ENCODE peak calls at places on chromosomes 12 and 14, in seven cellular contexts. I is cardiac muscle cell, M is NB4, Q is dorsolateral prefrontal cortex, Y is GM23338, R is lung, G is ovary. F is an unnamed sample.
A peak's percentile ranks its signal among the peaks of the same experiment; 100 is the strongest.

GRCh38 chr12:105587237-105587636 is 256.7 kb downstream of the C12orf75 start:
- DNase-seq in I (no peak), M (no peak), Q (no peak), Y (no peak), R (no peak), G (no peak), F (no peak)

GRCh38 chr12:54452628-54453027 is 20.8 kb downstream of the GTSF1 start:
- DNase-seq in I (no peak), M (no peak), Q (no peak), Y (peak; percentile 70), R (no peak), G (no peak), F (no peak)

GRCh38 chr14:89571502-89571901 is 154.5 kb upstream of the FOXN3 start:
- DNase-seq in I (no peak), M (no peak), Q (no peak), Y (no peak), R (no peak), G (no peak), F (no peak)

GRCh38 chr14:54564071-54564798 is 2.7 kb upstream of the SAMD4A start:
- DNase-seq in I (peak; percentile 34), M (peak; percentile 44), Q (no peak), Y (peak; percentile 63), R (no peak), G (no peak), F (peak; percentile 65)

GRCh38 chr12:6996040-6996441 is 22.2 kb downstream of the LPCAT3 start:
- DNase-seq in I (peak; percentile 5), M (no peak), Q (no peak), Y (no peak), R (no peak), G (no peak), F (peak; percentile 76)

GRCh38 chr12:50282581-50283229 is 615 bp downstream of the LIMA1 start:
- DNase-seq in I (no peak), M (peak; percentile 30), Q (no peak), Y (no peak), R (no peak), G (peak; percentile 38), F (peak; percentile 39)

GRCh38 chr12:122980192-122981035 is at the start of gene ARL6IP4:
- DNase-seq in I (peak; percentile 82), M (peak; percentile 90), Q (peak; percentile 36), Y (peak; percentile 79), R (peak; percentile 64), G (peak; percentile 63), F (peak; percentile 51)

GRCh38 chr12:30447061-30447750 is 248.5 kb downstream of the IPO8 start:
- DNase-seq in I (no peak), M (no peak), Q (no peak), Y (no peak), R (no peak), G (no peak), F (peak; percentile 79)

GRCh38 chr14:87049886-87050820 is 942.8 kb downstream of the GALC start:
- DNase-seq in I (peak; percentile 40), M (peak; percentile 34), Q (no peak), Y (peak; percentile 78), R (no peak), G (no peak), F (peak; percentile 45)

GRCh38 chr14:73325630-73326299 is 88.5 kb downstream of the PAPLN start:
- DNase-seq in I (no peak), M (no peak), Q (no peak), Y (peak; percentile 30), R (no peak), G (no peak), F (no peak)

DNA sequence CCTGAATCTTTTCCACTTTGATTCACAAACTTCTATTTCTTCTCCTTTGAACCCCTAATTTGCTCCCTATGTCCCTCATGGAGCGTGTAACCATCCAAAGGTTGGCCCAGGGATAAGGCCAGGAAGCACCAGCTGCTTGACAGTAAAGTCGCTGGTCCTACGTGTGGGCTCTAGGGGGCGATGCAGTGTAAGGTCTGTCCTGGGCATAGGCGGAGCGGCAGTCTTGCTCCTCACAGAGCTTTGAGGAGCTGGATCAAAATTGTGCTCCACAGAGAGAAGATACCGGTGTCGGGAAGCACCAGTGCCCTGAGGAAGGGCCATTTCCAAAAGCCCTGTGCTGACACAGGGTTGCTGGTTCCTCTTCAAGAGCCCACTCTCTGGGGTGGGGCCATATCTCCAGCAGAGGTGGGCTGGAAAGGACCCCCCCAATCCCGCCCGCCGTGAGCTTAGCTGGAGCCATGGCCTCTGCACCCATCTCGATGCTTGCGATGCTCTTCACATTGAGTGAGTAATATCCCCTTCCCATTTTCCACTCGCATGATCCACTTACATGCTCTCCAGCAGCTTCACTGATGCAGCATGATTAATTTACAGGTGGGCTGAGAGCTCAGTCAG is 49.9 kb upstream of the OR4E1 start:
- DNase-seq in I (peak; percentile 81), M (peak; percentile 50), Q (no peak), Y (peak; percentile 96), R (no peak), G (no peak), F (peak; percentile 15)
- TF ChIP-seq CTCF in I (peak; percentile 41), M (peak; percentile 74), Q (no peak), Y (peak; percentile 90), R (no peak), G (no peak), F (peak; percentile 34)

DNA sequence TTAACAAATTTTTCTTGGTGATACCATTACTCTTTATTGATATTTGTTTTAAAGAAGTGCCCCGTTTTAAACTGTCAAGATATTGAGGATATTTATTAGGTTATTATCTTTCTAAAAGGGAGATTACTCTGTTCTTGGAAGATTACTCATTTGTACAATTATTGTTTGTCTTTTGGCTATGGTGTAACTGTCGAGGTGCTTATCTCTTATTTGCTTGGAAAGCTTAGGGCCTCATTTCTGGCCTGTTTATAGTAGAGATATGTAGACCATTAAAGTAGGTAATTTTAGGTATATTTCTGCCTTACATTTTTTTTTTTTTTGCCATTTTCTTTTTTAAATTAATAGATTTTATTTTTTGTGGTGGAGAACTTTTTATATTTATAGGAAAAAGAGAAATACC is 74.2 kb downstream of the KTN1 start:
- DNase-seq in I (no peak), M (no peak), Q (no peak), Y (no peak), R (no peak), G (no peak), F (no peak)
- H3K4me3 ChIP-seq in I (no peak overlapping the region), M (no peak overlapping the region), Q (no peak overlapping the region), Y (no peak overlapping the region), R (no peak overlapping the region), G (no peak overlapping the region), F (no peak overlapping the region)

GRCh38 chr12:61654698-61655097 is 605.5 kb upstream of the USP15 start:
- DNase-seq in I (no peak), M (peak; percentile 23), Q (peak; percentile 32), Y (no peak), R (no peak), G (no peak), F (peak; percentile 4)
- TF ChIP-seq CTCF in I (no peak), M (peak; percentile 23), Q (no peak), Y (peak; percentile 23), R (no peak), G (no peak), F (no peak)

DNA sequence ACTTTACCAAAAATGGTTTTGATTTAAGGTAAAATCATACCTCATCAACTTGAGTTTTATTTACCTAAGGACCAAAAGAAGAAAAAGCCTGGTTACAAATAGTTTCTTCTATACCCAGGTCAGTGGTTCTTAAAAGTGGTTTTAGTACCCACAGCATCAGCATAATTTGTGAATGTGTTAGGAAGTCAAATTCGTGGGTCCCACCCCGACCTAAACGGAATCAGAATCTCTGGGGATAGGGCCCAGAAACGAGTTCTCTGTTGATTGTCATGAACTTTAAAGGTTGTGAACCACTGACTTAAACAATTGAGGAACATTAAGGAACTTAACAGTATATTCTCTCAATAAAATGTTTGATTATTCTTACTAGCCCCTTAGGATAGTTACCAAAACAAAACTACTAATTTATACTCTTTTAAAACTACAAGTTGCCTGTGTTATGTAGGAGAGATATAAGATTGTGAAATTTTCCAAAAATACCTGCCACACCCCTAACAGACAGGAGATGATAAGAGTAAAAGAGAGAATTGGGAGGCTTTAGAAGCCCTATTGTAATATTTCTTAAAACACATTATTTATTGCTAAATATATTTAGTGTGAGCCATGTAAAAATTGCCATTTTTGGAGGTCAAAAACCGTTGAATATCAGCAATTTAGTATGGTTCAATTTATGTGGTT is 669 bp upstream of the SLC25A21 start:
- DNase-seq in I (no peak), M (no peak), Q (no peak), Y (no peak), R (no peak), G (no peak), F (no peak)
- H3K4me3 ChIP-seq in I (peak overlapping the region; percentile 55), M (no peak overlapping the region), Q (peak overlapping the region; percentile 88), Y (peak overlapping the region; percentile 71), R (no peak overlapping the region), G (peak overlapping the region; percentile 86), F (peak overlapping the region; percentile 83)

GRCh38 chr12:11805680-11806079 is 156.2 kb downstream of the ETV6 start:
- DNase-seq in I (no peak), M (no peak), Q (no peak), Y (no peak), R (no peak), G (no peak), F (no peak)

GRCh38 chr12:11801643-11802042 is 152.2 kb downstream of the ETV6 start:
- DNase-seq in I (no peak), M (peak; percentile 34), Q (no peak), Y (no peak), R (no peak), G (no peak), F (no peak)

GRCh38 chr12:11807453-11807852 is 158.0 kb downstream of the ETV6 start:
- DNase-seq in I (no peak), M (no peak), Q (no peak), Y (no peak), R (no peak), G (no peak), F (no peak)

GRCh38 chr12:11804130-11804529 is 154.7 kb downstream of the ETV6 start:
- DNase-seq in I (no peak), M (no peak), Q (no peak), Y (no peak), R (no peak), G (no peak), F (no peak)

DNA sequence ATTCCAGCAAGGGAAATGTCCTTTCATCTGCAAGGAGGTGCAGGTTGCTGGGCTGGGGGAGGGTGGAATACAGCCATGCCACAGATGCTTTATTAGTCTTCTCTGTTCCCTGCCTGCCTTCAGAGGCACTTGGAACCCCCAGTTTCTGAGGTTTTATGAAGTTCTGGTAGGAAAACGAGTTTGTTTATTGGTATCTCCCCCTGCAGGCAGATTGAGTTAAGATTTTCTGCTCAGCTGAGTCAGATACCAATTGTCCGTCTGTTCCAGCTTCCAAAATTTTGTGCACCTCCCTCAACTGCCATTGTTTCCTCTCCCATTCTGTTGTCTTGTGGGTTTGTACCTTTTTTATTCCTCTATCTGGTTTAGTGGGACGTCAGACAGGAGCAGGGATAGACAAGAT is 155.6 kb downstream of the ETV6 start:
- DNase-seq in I (no peak), M (peak; percentile 66), Q (no peak), Y (no peak), R (no peak), G (no peak), F (no peak)
- TF ChIP-seq CTCF in I (no peak), M (no peak), Q (peak; percentile 25), Y (peak; percentile 35), R (no peak), G (no peak), F (peak; percentile 20)

GRCh38 chr12:133190176-133190575 is 8.9 kb downstream of the ZNF268 start:
- DNase-seq in I (no peak), M (no peak), Q (no peak), Y (no peak), R (no peak), G (no peak), F (no peak)
- H3K4me3 ChIP-seq in I (no peak overlapping the region), M (no peak overlapping the region), Q (no peak overlapping the region), Y (no peak overlapping the region), R (no peak overlapping the region), G (no peak overlapping the region), F (no peak overlapping the region)